ENCODE peak calls at places on chromosomes 7 and 10, in ten cellular contexts. M is HCT116; V is CD4-positive, alpha-beta T cell; F is A549; E is activated B cell treated with CpG ODN at 0.5 μM for 24 hours; W is glutamatergic neuron; H is epithelial cell of proximal tubule; T is retinal pigment epithelial cell; C is mesothelial cell of epicardium; U is RWPE2. Z is an unnamed sample.
A peak's percentile ranks its signal among the peaks of the same experiment; 100 is the strongest.

GRCh38 chr7:5179756-5180155 is 10.3 kb upstream of the WIPI2 start:
- DNase-seq in W (no peak), C (no peak), F (no peak), M (no peak), E (no peak), U (peak; percentile 0), V (no peak), T (no peak), H (no peak), Z (no peak)

GRCh38 chr10:48389272-48389671 is 82.8 kb downstream of the MAPK8 start:
- DNase-seq in E (no peak), M (no peak), H (no peak), V (no peak), U (no peak), F (no peak), W (no peak), C (no peak), T (no peak), Z (no peak)

GRCh38 chr7:2470204-2471021 is 5.8 kb downstream of the GRIFIN start:
- DNase-seq in W (no peak), H (no peak), C (no peak), E (no peak), T (no peak), M (no peak), U (no peak), F (no peak), V (no peak), Z (no peak)

GRCh38 chr7:150988230-150989226 is 2.3 kb upstream of the NOS3 start:
- DNase-seq in T (no peak), U (no peak), M (no peak), H (no peak), W (peak; percentile 92), C (no peak), V (peak; percentile 56), F (peak; percentile 36), E (no peak), Z (peak; percentile 43)

GRCh38 chr7:121043314-121044234 is 55.1 kb downstream of the CPED1 start:
- DNase-seq in W (no peak), C (no peak), M (no peak), U (no peak), E (no peak), V (no peak), H (no peak), T (no peak), F (no peak), Z (no peak)

GRCh38 chr7:149569025-149569725 is 71.6 kb upstream of the ZNF746 start:
- DNase-seq in W (no peak), C (no peak), T (no peak), U (no peak), E (no peak), F (no peak), H (no peak), M (no peak), V (no peak), Z (no peak)

GRCh38 chr10:78934499-78934898 is 134.3 kb upstream of the ZMIZ1 start:
- DNase-seq in E (no peak), F (no peak), T (no peak), V (no peak), W (no peak), M (no peak), C (no peak), H (no peak), U (no peak), Z (no peak)

GRCh38 chr10:6755891-6756460 is 175.9 kb upstream of the PRKCQ start:
- DNase-seq in U (no peak), E (no peak), M (no peak), T (peak; percentile 51), V (no peak), C (no peak), W (no peak), F (no peak), H (no peak), Z (no peak)

GRCh38 chr7:19102884-19103283 is 14.6 kb downstream of the TWIST1 start:
- DNase-seq in W (no peak), M (no peak), E (no peak), H (no peak), T (no peak), V (no peak), F (no peak), C (no peak), U (no peak), Z (no peak)

DNA sequence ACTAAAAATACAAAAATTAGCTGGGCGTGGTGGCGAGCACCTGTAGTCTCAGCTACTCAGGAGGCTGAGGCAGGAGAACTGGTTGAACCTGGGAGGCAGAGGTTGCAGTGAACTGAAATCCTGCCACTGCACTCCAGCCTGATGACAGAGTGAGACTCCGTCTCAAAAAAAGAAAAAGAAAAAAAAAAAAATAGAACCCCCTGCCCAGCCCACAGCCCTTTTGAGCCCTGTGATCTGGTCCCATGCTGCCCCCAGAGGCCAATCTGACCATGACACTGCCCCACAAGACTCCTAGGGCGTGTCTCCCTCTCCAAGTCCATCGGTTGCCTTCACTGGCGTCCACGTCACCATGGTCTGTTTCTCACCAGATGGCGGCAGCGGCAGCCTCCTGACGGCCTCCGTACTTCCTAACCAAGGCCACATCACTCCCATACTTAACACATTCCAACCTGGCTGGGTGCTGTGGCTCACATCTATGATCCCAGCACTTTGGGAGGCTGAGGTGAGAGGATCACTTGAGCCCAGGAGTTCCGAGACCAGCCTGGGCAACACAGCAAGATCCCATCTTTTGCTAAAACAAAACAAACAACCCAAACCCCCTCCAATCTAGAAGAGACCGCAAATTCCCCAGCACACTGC is 18.0 kb downstream of the STX1A start:
- DNase-seq in M (peak; percentile 68), V (no peak), T (no peak), W (peak; percentile 78), U (no peak), F (peak; percentile 95), H (no peak), C (no peak), E (no peak), Z (peak; percentile 44)
- TF ChIP-seq CTCF in M (peak; percentile 61), V (peak; percentile 46), T (peak; percentile 69), W (peak; percentile 77), U (peak; percentile 71), F (peak; percentile 55), H (peak; percentile 69), C (peak; percentile 47), E (no peak), Z (peak; percentile 55)

GRCh38 chr10:103916901-103917300 is 1.1 kb downstream of the STN1 start:
- DNase-seq in T (no peak), E (no peak), M (no peak), H (no peak), W (no peak), V (no peak), U (no peak), F (no peak), C (no peak), Z (peak; percentile 59)

GRCh38 chr10:103917326-103918052 is 495 bp downstream of the STN1 start:
- DNase-seq in F (peak; percentile 68), T (no peak), C (no peak), W (peak; percentile 28), H (no peak), V (no peak), M (no peak), U (no peak), E (peak; percentile 16), Z (peak; percentile 67)

GRCh38 chr10:103919648-103920025 is 1.7 kb upstream of the STN1 start:
- DNase-seq in U (no peak), H (no peak), M (no peak), T (no peak), V (no peak), E (no peak), C (no peak), F (no peak), W (no peak), Z (no peak)

GRCh38 chr10:103916254-103916653 is 1.7 kb downstream of the STN1 start:
- DNase-seq in C (no peak), W (no peak), M (no peak), H (no peak), V (no peak), U (no peak), T (no peak), F (no peak), E (no peak), Z (peak; percentile 68)

DNA sequence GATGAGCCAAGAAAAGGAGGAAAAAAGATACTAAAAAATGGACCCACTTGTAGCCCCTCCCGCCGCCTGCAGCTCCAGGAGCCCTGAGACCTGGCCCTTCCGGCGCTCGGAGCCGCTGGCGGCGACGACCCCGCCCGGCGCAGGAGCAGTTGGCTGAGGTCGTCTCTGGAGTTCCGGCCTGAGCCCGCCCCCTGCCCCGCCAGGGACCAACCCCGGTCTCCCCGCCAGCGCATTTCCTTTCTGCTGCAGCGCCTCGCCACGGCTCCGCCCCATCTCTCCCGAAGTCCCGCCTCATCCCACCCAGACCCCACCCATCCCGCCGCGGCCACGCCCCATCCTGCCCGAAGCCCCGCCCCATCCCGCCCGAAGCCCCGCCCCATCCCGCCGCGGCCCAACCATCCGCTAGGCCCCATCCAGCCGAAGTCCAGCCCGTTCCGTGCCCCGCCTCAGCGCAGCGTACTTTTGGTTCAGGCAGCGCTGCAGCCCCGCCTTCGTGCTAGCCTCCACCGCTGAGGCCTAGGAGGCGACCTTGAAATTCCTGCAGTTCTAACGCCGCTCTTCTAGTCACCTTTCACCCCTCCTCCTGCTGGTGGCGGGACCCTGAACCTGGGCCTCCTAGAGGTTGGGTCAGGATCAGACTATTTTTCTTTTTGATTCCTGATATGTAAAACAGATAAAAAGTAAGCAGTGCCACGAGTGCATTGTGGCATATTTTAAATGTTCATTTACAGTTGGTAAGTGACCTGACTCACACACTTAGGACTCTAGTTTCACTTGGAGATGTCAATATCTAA is at the start of gene STN1:
- DNase-seq in U (peak; percentile 97), W (peak; percentile 97), F (peak; percentile 97), E (peak; percentile 91), C (peak; percentile 90), H (peak; percentile 59), V (peak; percentile 90), M (peak; percentile 97), T (peak; percentile 87), Z (peak; percentile 94)
- TF ChIP-seq CTCF in U (peak; percentile 10), W (peak; percentile 9), F (no peak), E (no peak), C (no peak), H (peak; percentile 21), V (peak; percentile 20), M (peak; percentile 35), T (peak; percentile 20), Z (no peak)

DNA sequence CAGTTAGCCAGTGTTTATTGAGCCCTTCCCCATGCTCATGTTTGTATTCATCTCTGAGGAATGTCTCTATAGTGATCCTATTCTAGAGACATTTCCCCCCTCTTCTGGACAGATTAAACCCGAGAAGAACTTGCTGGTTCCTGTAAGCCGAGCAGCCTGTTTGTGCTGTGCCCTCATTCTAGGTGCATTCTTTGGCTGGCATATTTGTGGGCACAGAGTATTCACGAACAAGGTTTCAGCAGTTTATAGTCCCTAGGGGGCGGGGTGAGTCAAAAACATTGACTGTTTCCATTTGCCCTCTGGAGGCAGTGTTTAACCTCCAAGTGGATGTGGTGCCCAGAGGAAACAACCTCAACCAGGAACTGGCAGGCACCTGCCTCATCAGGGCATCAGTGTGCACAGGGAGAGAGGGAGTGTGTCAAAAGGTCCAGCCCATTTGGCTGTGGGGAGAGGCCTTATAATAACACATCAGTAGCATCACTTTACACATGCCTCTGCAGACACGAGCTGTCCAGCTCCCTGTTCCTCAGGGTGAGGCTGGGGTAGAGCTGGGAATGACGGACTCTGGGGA is 273.3 kb upstream of the LRGUK start:
- DNase-seq in F (peak; percentile 82), T (peak; percentile 58), U (peak; percentile 80), E (no peak), V (no peak), W (no peak), C (no peak), M (peak; percentile 54), H (peak; percentile 94), Z (peak; percentile 94)
- TF ChIP-seq CTCF in F (peak; percentile 67), T (peak; percentile 62), U (peak; percentile 81), E (no peak), V (no peak), W (peak; percentile 23), C (no peak), M (peak; percentile 70), H (peak; percentile 78), Z (peak; percentile 55)

GRCh38 chr7:30791126-30791525 is 19.9 kb downstream of the MINDY4 start:
- DNase-seq in T (no peak), H (no peak), V (no peak), C (no peak), U (no peak), M (no peak), F (no peak), W (peak; percentile 39), E (no peak), Z (no peak)
- TF ChIP-seq CTCF in T (peak; percentile 11), H (no peak), V (no peak), C (no peak), U (no peak), M (no peak), F (no peak), W (no peak), E (no peak), Z (no peak)

Z was measured in MCF 10A.